ENCODE peak calls at places on chromosomes 1 and 21, in eight cellular contexts. C, A, H, T, F, K, O and U are unnamed samples.

GRCh38 chr1:198845851-198846250 is 207.0 kb downstream of the PTPRC start:
- DNase-seq in C (no peak), A (peak; percentile 48), H (no peak), T (no peak), F (no peak), K (no peak), O (no peak), U (no peak)

GRCh38 chr1:169572184-169572583 is 14.1 kb downstream of the F5 start:
- DNase-seq in C (no peak), A (no peak), H (no peak), T (no peak), F (no peak), K (no peak), O (no peak), U (no peak)

GRCh38 chr1:244896550-244896949 is 32.2 kb upstream of the HNRNPU start:
- DNase-seq in C (no peak), A (peak; percentile 67), H (no peak), T (no peak), F (no peak), K (no peak), O (no peak), U (no peak)

GRCh38 chr1:167633258-167633944 is 3.4 kb downstream of the RCSD1 start:
- DNase-seq in C (no peak), A (no peak), H (no peak), T (no peak), F (no peak), K (no peak), O (no peak), U (no peak)

GRCh38 chr1:33762962-33763361 is 100.9 kb upstream of the HMGB4 start:
- DNase-seq in C (no peak), A (no peak), H (no peak), T (no peak), F (no peak), K (no peak), O (no peak), U (no peak)

GRCh38 chr1:52574594-52574993 is 21.7 kb upstream of the TUT4 start:
- DNase-seq in C (no peak), A (peak; percentile 71), H (no peak), T (no peak), F (no peak), K (no peak), O (no peak), U (no peak)

GRCh38 chr1:190957565-190957964 is 479.9 kb upstream of the BRINP3 start:
- DNase-seq in C (no peak), A (no peak), H (no peak), T (no peak), F (no peak), K (no peak), O (no peak), U (no peak)

GRCh38 chr1:61419681-61420080 is 305.3 kb downstream of the TM2D1 start:
- DNase-seq in C (no peak), A (no peak), H (no peak), T (no peak), F (no peak), K (no peak), O (no peak), U (no peak)

GRCh38 chr21:36316872-36317484 is 3.0 kb upstream of the MORC3 start:
- DNase-seq in C (no peak), A (no peak), H (no peak), T (no peak), F (no peak), K (no peak), O (no peak), U (no peak)

GRCh38 chr1:159014851-159015250 is 5.1 kb downstream of the IFI16 start:
- DNase-seq in C (no peak), A (no peak), H (no peak), T (no peak), F (no peak), K (no peak), O (no peak), U (no peak)

GRCh38 chr1:206470692-206471414 is 577 bp downstream of the IKBKE start:
- DNase-seq in C (peak; percentile 77), A (peak; percentile 86), H (no peak), T (no peak), F (peak; percentile 38), K (no peak), O (peak; percentile 45), U (no peak)

GRCh38 chr1:16145988-16146887 is 9.6 kb downstream of the EPHA2 start:
- DNase-seq in C (no peak), A (peak; percentile 90), H (peak; percentile 34), T (peak; percentile 88), F (peak; percentile 90), K (peak; percentile 65), O (peak; percentile 86), U (peak; percentile 95)

GRCh38 chr1:224223819-224224714 is 41.0 kb downstream of the DEGS1 start:
- DNase-seq in C (no peak), A (peak; percentile 72), H (no peak), T (no peak), F (no peak), K (no peak), O (no peak), U (no peak)

GRCh38 chr1:155304558-155305063 is 3.4 kb upstream of the PKLR start:
- DNase-seq in C (no peak), A (no peak), H (no peak), T (no peak), F (no peak), K (no peak), O (no peak), U (no peak)

GRCh38 chr1:155309423-155310021 is 856 bp downstream of the FDPS start:
- DNase-seq in C (peak; percentile 32), A (no peak), H (no peak), T (no peak), F (peak; percentile 43), K (no peak), O (no peak), U (no peak)

GRCh38 chr1:155307247-155307740 is 1.4 kb upstream of the FDPS start:
- DNase-seq in C (peak; percentile 79), A (no peak), H (no peak), T (no peak), F (peak; percentile 69), K (no peak), O (no peak), U (no peak)

GRCh38 chr1:155305881-155306391 is 2.7 kb upstream of the FDPS start:
- DNase-seq in C (no peak), A (no peak), H (no peak), T (no peak), F (no peak), K (no peak), O (no peak), U (no peak)

GRCh38 chr1:155308493-155309422 is at the start of gene FDPS:
- DNase-seq in C (peak; percentile 99), A (peak; percentile 99), H (peak; percentile 98), T (peak; percentile 99), F (peak; percentile 98), K (peak; percentile 88), O (peak; percentile 90), U (peak; percentile 98)
- TF ChIP-seq CTCF in C (no peak), A (no peak), H (no peak), T (no peak), F (no peak), K (no peak), O (no peak), U (no peak)

GRCh38 chr1:155339515-155340111 is 18.9 kb downstream of the RUSC1 start:
- DNase-seq in C (no peak), A (no peak), H (no peak), T (no peak), F (no peak), K (no peak), O (no peak), U (no peak)
- TF ChIP-seq CTCF in C (no peak), A (no peak), H (no peak), T (no peak), F (no peak), K (no peak), O (no peak), U (no peak)

GRCh38 chr1:95263400-95263799 is 29.4 kb downstream of the RWDD3 start:
- DNase-seq in C (no peak), A (no peak), H (no peak), T (no peak), F (no peak), K (no peak), O (no peak), U (no peak)
- TF ChIP-seq CTCF in C (no peak), A (no peak), H (no peak), T (no peak), F (no peak), K (no peak), O (no peak), U (no peak)

GRCh38 chr1:54663723-54664122 is 22.1 kb downstream of the MROH7 start:
- DNase-seq in C (no peak), A (no peak), H (no peak), T (no peak), F (no peak), K (no peak), O (no peak), U (no peak)
- TF ChIP-seq CTCF in C (no peak), A (no peak), H (no peak), T (no peak), F (no peak), K (no peak), O (no peak), U (no peak)

DNA sequence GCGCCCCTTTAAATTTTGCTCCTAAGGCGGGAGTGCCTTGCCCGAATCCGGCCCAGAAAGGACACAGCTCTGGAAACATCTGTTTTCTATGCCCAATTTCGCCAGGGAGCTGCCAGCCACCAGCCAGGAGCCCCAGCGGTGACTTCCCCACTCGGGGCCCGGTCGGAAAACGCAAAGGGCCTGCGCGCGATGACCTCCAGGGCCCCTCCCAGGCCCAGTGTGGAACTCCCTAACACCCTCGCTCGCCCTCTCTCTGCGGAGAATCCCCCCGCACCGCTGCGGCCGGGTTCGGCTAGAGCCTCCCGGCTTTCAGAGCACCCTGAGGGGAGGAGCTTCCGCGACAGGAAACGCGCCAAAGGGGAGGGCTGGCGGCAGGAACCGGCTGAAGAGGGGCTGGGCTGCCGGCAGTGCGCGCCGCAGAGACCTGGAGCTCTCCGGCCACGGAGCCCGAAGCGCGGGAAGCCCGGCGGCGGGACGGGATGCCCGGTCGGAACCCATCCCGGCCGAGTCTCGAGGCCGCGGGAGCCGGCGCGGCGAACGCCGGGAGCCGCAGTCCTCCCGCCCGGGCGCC is 505 bp downstream of the CLSPN start:
- DNase-seq in C (peak; percentile 95), A (peak; percentile 84), H (peak; percentile 89), T (peak; percentile 85), F (peak; percentile 97), K (peak; percentile 83), O (peak; percentile 91), U (peak; percentile 94)
- TF ChIP-seq CTCF in C (peak; percentile 49), A (no peak), H (peak; percentile 6), T (no peak), F (peak; percentile 23), K (peak; percentile 31), O (no peak), U (peak; percentile 28)

GRCh38 chr1:6245086-6245868 is 1.3 kb downstream of the HES3 start:
- DNase-seq in C (peak; percentile 74), A (peak; percentile 77), H (peak; percentile 76), T (no peak), F (peak; percentile 96), K (peak; percentile 87), O (peak; percentile 96), U (peak; percentile 94)
- TF ChIP-seq CTCF in C (peak; percentile 71), A (peak; percentile 92), H (peak; percentile 52), T (peak; percentile 73), F (peak; percentile 72), K (peak; percentile 78), O (peak; percentile 56), U (peak; percentile 84)

GRCh38 chr1:90434460-90434859 is 282.6 kb downstream of the BARHL2 start:
- DNase-seq in C (peak; percentile 6), A (no peak), H (no peak), T (no peak), F (peak; percentile 51), K (no peak), O (no peak), U (no peak)
- TF ChIP-seq CTCF in C (peak; percentile 51), A (no peak), H (peak; percentile 15), T (no peak), F (peak; percentile 52), K (peak; percentile 34), O (peak; percentile 30), U (peak; percentile 7)